ENCODE peak calls at places on chromosomes 12 and 14, in four cellular contexts. One of them, this sample, is unnamed.

GRCh38 chr14:22563987-22564386 is 25.0 kb downstream of the DAD1 start:
- DNase-seq in choroid plexus epithelial cell: peak; percentile 56
- DNase-seq in upper lobe of right lung: no peak
- DNase-seq in tibial artery: no peak
- DNase-seq in this sample: no peak

GRCh38 chr12:94318178-94318577 is 141.5 kb downstream of the CEP83 start:
- DNase-seq in choroid plexus epithelial cell: no peak
- DNase-seq in tibial artery: no peak
- DNase-seq in upper lobe of right lung: no peak
- DNase-seq in this sample: no peak

GRCh38 chr12:110590806-110591326 is 7.7 kb upstream of the PPTC7 start:
- DNase-seq in upper lobe of right lung: no peak
- DNase-seq in tibial artery: no peak
- DNase-seq in choroid plexus epithelial cell: peak; percentile 69
- DNase-seq in this sample: no peak

GRCh38 chr12:49549735-49550710 is 11.2 kb downstream of the KCNH3 start:
- DNase-seq in tibial artery: no peak
- DNase-seq in upper lobe of right lung: peak; percentile 61
- DNase-seq in choroid plexus epithelial cell: no peak
- DNase-seq in this sample: no peak

GRCh38 chr14:24959791-24960331 is 90.1 kb downstream of the STXBP6 start:
- DNase-seq in choroid plexus epithelial cell: no peak
- DNase-seq in upper lobe of right lung: no peak
- DNase-seq in tibial artery: no peak
- DNase-seq in this sample: no peak

GRCh38 chr12:64627781-64628180 is 17.5 kb downstream of the RASSF3 start:
- DNase-seq in choroid plexus epithelial cell: peak; percentile 83
- DNase-seq in upper lobe of right lung: no peak
- DNase-seq in tibial artery: no peak
- DNase-seq in this sample: peak; percentile 34

GRCh38 chr12:121296618-121297476 is at the start of gene CAMKK2:
- DNase-seq in upper lobe of right lung: peak; percentile 94
- DNase-seq in choroid plexus epithelial cell: peak; percentile 76
- DNase-seq in tibial artery: peak; percentile 76
- DNase-seq in this sample: peak; percentile 82

GRCh38 chr12:40615590-40615989 is 76.6 kb upstream of the CNTN1 start:
- DNase-seq in tibial artery: no peak
- DNase-seq in choroid plexus epithelial cell: no peak
- DNase-seq in upper lobe of right lung: no peak
- DNase-seq in this sample: no peak

GRCh38 chr12:59329457-59329856 is 266.4 kb upstream of the SLC16A7 start:
- DNase-seq in tibial artery: no peak
- DNase-seq in upper lobe of right lung: no peak
- DNase-seq in choroid plexus epithelial cell: no peak
- DNase-seq in this sample: no peak

GRCh38 chr14:33369972-33370371 is 431.3 kb downstream of the NPAS3 start:
- DNase-seq in upper lobe of right lung: no peak
- DNase-seq in tibial artery: no peak
- DNase-seq in choroid plexus epithelial cell: no peak
- DNase-seq in this sample: no peak

GRCh38 chr12:110247340-110248095 is 33.5 kb upstream of the ATP2A2 start:
- DNase-seq in tibial artery: no peak
- DNase-seq in upper lobe of right lung: peak; percentile 71
- DNase-seq in choroid plexus epithelial cell: peak; percentile 45
- DNase-seq in this sample: peak; percentile 86

GRCh38 chr12:103495158-103495782 is 498 bp downstream of the C12orf42 start:
- DNase-seq in upper lobe of right lung: peak; percentile 69
- DNase-seq in choroid plexus epithelial cell: no peak
- DNase-seq in tibial artery: no peak
- DNase-seq in this sample: no peak

GRCh38 chr14:45252356-45253069 is 489 bp downstream of the MIS18BP1 start:
- DNase-seq in choroid plexus epithelial cell: no peak
- DNase-seq in upper lobe of right lung: no peak
- DNase-seq in tibial artery: no peak
- DNase-seq in this sample: peak; percentile 47

GRCh38 chr12:46065412-46066166 is 75.2 kb upstream of the SCAF11 start:
- DNase-seq in upper lobe of right lung: no peak
- DNase-seq in tibial artery: no peak
- DNase-seq in choroid plexus epithelial cell: no peak
- DNase-seq in this sample: no peak

GRCh38 chr12:123085730-123086487 is 65.0 kb downstream of the PITPNM2 start:
- DNase-seq in choroid plexus epithelial cell: no peak
- DNase-seq in tibial artery: no peak
- DNase-seq in upper lobe of right lung: no peak
- DNase-seq in this sample: peak; percentile 95

GRCh38 chr14:50924848-50925247 is 19.4 kb downstream of the PYGL start:
- DNase-seq in choroid plexus epithelial cell: no peak
- DNase-seq in upper lobe of right lung: no peak
- DNase-seq in tibial artery: no peak
- DNase-seq in this sample: peak; percentile 39

GRCh38 chr14:81682134-81682533 is 148.5 kb upstream of the SEL1L start:
- DNase-seq in choroid plexus epithelial cell: no peak
- DNase-seq in tibial artery: no peak
- DNase-seq in upper lobe of right lung: no peak
- DNase-seq in this sample: no peak

GRCh38 chr14:51701956-51702355 is 50.2 kb downstream of the FRMD6 start:
- DNase-seq in upper lobe of right lung: no peak
- DNase-seq in tibial artery: no peak
- DNase-seq in choroid plexus epithelial cell: peak; percentile 84
- DNase-seq in this sample: no peak

GRCh38 chr12:49198431-49199155 is 9.7 kb upstream of the TUBA1A start:
- DNase-seq in tibial artery: no peak
- DNase-seq in choroid plexus epithelial cell: peak; percentile 73
- DNase-seq in upper lobe of right lung: no peak
- DNase-seq in this sample: peak; percentile 66

GRCh38 chr12:131832393-131833231 is 4.4 kb downstream of the MMP17 start:
- DNase-seq in tibial artery: peak; percentile 60
- DNase-seq in choroid plexus epithelial cell: peak; percentile 50
- DNase-seq in upper lobe of right lung: no peak
- DNase-seq in this sample: peak; percentile 53

GRCh38 chr14:26887842-26888241 is 290.0 kb upstream of the NOVA1 start:
- DNase-seq in choroid plexus epithelial cell: no peak
- DNase-seq in tibial artery: peak; percentile 30
- DNase-seq in upper lobe of right lung: no peak
- DNase-seq in this sample: no peak

DNA sequence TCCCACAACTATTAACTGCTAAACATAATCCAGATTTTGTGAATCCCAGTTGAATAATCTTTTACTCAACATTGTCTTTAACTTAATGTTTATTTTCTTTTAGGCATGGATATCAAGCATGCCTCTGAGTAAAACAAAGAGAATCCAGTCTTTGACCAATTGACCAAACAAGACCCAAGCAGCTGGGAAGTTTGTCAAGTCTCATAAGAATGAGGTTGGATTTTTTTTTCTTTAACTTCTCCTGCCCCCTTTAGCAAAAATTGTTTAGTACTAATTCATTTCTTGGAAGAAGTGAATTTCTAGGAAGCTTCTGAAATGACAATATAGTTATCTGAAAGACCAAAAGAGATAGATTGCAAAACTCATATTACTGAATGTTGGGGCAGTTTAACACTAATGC is 89.9 kb downstream of the OTOGL start:
- DNase-seq in tibial artery: no peak
- DNase-seq in upper lobe of right lung: no peak
- DNase-seq in choroid plexus epithelial cell: peak; percentile 77
- DNase-seq in this sample: no peak
- TF ChIP-seq CTCF in tibial artery: no peak
- TF ChIP-seq CTCF in upper lobe of right lung: no peak
- TF ChIP-seq CTCF in choroid plexus epithelial cell: no peak
- TF ChIP-seq CTCF in this sample: no peak

GRCh38 chr12:62525306-62525705 is 58.7 kb downstream of the MON2 start:
- DNase-seq in upper lobe of right lung: no peak
- DNase-seq in choroid plexus epithelial cell: no peak
- DNase-seq in tibial artery: no peak
- DNase-seq in this sample: no peak

GRCh38 chr12:62519043-62519442 is 52.4 kb downstream of the MON2 start:
- DNase-seq in tibial artery: peak; percentile 25
- DNase-seq in choroid plexus epithelial cell: no peak
- DNase-seq in upper lobe of right lung: no peak
- DNase-seq in this sample: no peak

GRCh38 chr12:62520361-62520760 is 53.7 kb downstream of the MON2 start:
- DNase-seq in tibial artery: no peak
- DNase-seq in upper lobe of right lung: no peak
- DNase-seq in choroid plexus epithelial cell: no peak
- DNase-seq in this sample: no peak

GRCh38 chr12:62523619-62524018 is 57.0 kb downstream of the MON2 start:
- DNase-seq in choroid plexus epithelial cell: no peak
- DNase-seq in upper lobe of right lung: no peak
- DNase-seq in tibial artery: no peak
- DNase-seq in this sample: no peak

DNA sequence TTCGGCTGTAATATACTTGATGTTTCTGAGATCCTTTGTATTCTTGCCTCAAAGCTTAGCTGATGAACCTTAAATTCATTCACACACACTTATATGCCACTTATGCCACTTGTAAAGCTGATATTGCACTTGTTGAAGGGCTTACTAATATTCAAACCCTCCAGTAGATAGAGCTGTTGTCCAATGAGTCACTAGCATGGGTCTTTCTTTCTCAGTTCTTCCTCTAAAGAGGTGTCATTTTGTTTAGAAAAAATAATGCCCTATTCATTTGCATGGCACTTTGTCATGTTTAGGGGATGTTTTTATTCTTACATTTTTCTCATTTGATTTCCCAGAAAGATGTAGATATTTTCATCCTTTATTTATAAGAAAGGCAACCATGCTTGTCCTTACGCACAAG is 56.4 kb downstream of the MON2 start:
- DNase-seq in choroid plexus epithelial cell: peak; percentile 43
- DNase-seq in tibial artery: no peak
- DNase-seq in upper lobe of right lung: no peak
- DNase-seq in this sample: peak; percentile 3
- TF ChIP-seq CTCF in choroid plexus epithelial cell: no peak
- TF ChIP-seq CTCF in tibial artery: no peak
- TF ChIP-seq CTCF in upper lobe of right lung: no peak
- TF ChIP-seq CTCF in this sample: no peak

DNA sequence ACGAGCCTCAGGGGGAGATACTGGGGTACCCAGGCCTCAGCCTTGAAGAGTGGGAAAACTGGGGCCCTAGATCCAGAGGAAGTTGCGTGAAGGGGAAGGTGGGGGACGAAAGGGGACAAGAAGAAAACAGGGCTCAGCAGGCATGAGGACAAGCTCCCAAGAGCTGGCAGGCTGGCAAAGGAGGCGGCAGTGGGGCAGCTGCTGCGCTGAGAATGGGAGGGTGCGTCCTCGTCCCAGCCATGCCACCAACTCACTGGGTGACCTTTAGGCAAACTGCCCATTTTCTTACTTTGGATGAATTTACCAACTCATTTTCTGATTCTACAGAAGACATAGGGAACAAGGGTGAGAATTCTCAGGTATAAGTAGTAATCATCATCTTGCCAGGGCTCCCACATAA is 133.6 kb downstream of the TTC7B start:
- DNase-seq in tibial artery: no peak
- DNase-seq in choroid plexus epithelial cell: no peak
- DNase-seq in upper lobe of right lung: no peak
- DNase-seq in this sample: no peak
- TF ChIP-seq CTCF in tibial artery: no peak
- TF ChIP-seq CTCF in choroid plexus epithelial cell: no peak
- TF ChIP-seq CTCF in upper lobe of right lung: no peak
- TF ChIP-seq CTCF in this sample: no peak

GRCh38 chr14:69299286-69300035 is 39.5 kb downstream of the GALNT16 start:
- DNase-seq in upper lobe of right lung: peak; percentile 46
- DNase-seq in tibial artery: no peak
- DNase-seq in choroid plexus epithelial cell: no peak
- DNase-seq in this sample: no peak
- TF ChIP-seq CTCF in upper lobe of right lung: no peak
- TF ChIP-seq CTCF in tibial artery: no peak
- TF ChIP-seq CTCF in choroid plexus epithelial cell: peak; percentile 41
- TF ChIP-seq CTCF in this sample: no peak

DNA sequence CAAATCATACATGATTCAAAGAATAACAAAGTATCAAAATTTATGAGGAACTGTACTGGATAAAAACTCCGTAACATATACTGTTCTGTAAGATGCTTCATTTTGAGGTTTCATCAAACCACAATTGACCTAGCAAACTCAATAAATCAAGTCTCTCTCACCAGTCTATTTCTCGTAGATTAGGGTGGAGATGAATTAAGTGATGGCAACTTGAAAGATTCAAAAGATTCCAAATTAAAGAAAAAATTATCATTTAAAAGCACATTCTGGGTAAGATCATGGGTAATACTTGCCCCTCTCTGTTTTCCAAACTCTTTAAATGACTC is 74.4 kb downstream of the PAPLN start:
- DNase-seq in upper lobe of right lung: no peak
- DNase-seq in tibial artery: no peak
- DNase-seq in choroid plexus epithelial cell: no peak
- DNase-seq in this sample: no peak
- TF ChIP-seq CTCF in upper lobe of right lung: no peak
- TF ChIP-seq CTCF in tibial artery: no peak
- TF ChIP-seq CTCF in choroid plexus epithelial cell: no peak
- TF ChIP-seq CTCF in this sample: no peak

DNA sequence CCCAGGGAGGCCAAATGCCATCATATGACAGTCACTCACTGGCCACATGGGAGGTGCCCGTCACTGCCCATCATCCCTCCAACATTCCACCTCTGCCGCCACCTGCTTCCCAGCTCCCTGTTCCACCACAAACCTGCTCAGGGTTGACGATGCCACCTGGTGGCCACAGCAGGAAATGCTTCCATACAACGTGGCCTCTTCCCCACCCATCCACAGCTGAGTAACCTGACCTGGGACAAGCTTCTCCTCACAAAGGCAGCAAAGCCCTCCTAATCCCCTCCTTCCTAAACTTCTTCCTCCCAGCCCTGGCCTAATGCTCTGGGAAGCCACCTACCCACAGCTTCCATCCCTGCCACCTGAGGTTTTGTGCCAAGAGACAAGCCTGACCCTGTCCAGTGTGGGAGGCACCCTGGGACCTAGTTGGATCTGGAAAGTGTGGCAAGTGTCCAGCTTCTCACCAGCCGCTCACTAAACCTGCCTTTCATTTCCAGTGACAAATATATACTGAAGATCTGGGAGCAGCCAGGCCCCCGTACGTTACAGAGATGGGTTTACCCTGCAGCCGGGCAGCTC is 4.3 kb downstream of the DEGS2 start:
- DNase-seq in tibial artery: no peak
- DNase-seq in upper lobe of right lung: no peak
- DNase-seq in choroid plexus epithelial cell: peak; percentile 33
- DNase-seq in this sample: peak; percentile 45
- TF ChIP-seq CTCF in tibial artery: no peak
- TF ChIP-seq CTCF in upper lobe of right lung: peak; percentile 58
- TF ChIP-seq CTCF in choroid plexus epithelial cell: peak; percentile 75
- TF ChIP-seq CTCF in this sample: peak; percentile 71